ENCODE peak calls at places on chromosome 12, in eight cellular contexts. One of them, this sample, is unnamed.

GRCh38 chr12:46701356-46701755 is 124.4 kb downstream of the SLC38A4 start:
- DNase-seq in GM13977: no peak
- DNase-seq in PC-3: no peak
- DNase-seq in lower lobe of right lung: no peak
- DNase-seq in thyroid gland: no peak
- DNase-seq in GM23338: no peak
- DNase-seq in CD8-positive, alpha-beta T cell: no peak
- DNase-seq in fibroblast of the aortic adventitia: no peak
- DNase-seq in this sample: no peak

GRCh38 chr12:223751-224240 is 9.8 kb upstream of the SLC6A12 start:
- DNase-seq in GM13977: no peak
- DNase-seq in PC-3: no peak
- DNase-seq in lower lobe of right lung: no peak
- DNase-seq in thyroid gland: no peak
- DNase-seq in GM23338: no peak
- DNase-seq in CD8-positive, alpha-beta T cell: no peak
- DNase-seq in fibroblast of the aortic adventitia: no peak
- DNase-seq in this sample: no peak

GRCh38 chr12:52391618-52392002 is 6.2 kb upstream of the KRT84 start:
- DNase-seq in GM13977: no peak
- DNase-seq in PC-3: no peak
- DNase-seq in lower lobe of right lung: no peak
- DNase-seq in thyroid gland: peak; percentile 88
- DNase-seq in GM23338: no peak
- DNase-seq in CD8-positive, alpha-beta T cell: no peak
- DNase-seq in fibroblast of the aortic adventitia: peak; percentile 13
- DNase-seq in this sample: no peak

GRCh38 chr12:124779161-124780141 is 84.2 kb downstream of the SCARB1 start:
- DNase-seq in GM13977: peak; percentile 65
- DNase-seq in PC-3: no peak
- DNase-seq in lower lobe of right lung: no peak
- DNase-seq in thyroid gland: no peak
- DNase-seq in GM23338: no peak
- DNase-seq in CD8-positive, alpha-beta T cell: no peak
- DNase-seq in fibroblast of the aortic adventitia: no peak
- DNase-seq in this sample: peak; percentile 66

GRCh38 chr12:97502600-97502999 is 40.0 kb downstream of the RMST start:
- DNase-seq in GM13977: no peak
- DNase-seq in PC-3: no peak
- DNase-seq in lower lobe of right lung: no peak
- DNase-seq in thyroid gland: no peak
- DNase-seq in GM23338: no peak
- DNase-seq in CD8-positive, alpha-beta T cell: no peak
- DNase-seq in fibroblast of the aortic adventitia: no peak
- DNase-seq in this sample: no peak

GRCh38 chr12:69000540-69001243 is 67.7 kb upstream of the CPM start:
- DNase-seq in GM13977: no peak
- DNase-seq in PC-3: no peak
- DNase-seq in lower lobe of right lung: no peak
- DNase-seq in thyroid gland: no peak
- DNase-seq in GM23338: no peak
- DNase-seq in CD8-positive, alpha-beta T cell: no peak
- DNase-seq in fibroblast of the aortic adventitia: peak; percentile 30
- DNase-seq in this sample: no peak

GRCh38 chr12:124398578-124399227 is 103.8 kb downstream of the RFLNA start:
- DNase-seq in GM13977: no peak
- DNase-seq in PC-3: no peak
- DNase-seq in lower lobe of right lung: no peak
- DNase-seq in thyroid gland: no peak
- DNase-seq in GM23338: no peak
- DNase-seq in CD8-positive, alpha-beta T cell: no peak
- DNase-seq in fibroblast of the aortic adventitia: peak; percentile 58
- DNase-seq in this sample: no peak

GRCh38 chr12:127761880-127762279 is 505.1 kb upstream of the TMEM132C start:
- DNase-seq in GM13977: no peak
- DNase-seq in PC-3: no peak
- DNase-seq in lower lobe of right lung: peak; percentile 48
- DNase-seq in thyroid gland: peak; percentile 36
- DNase-seq in GM23338: no peak
- DNase-seq in CD8-positive, alpha-beta T cell: no peak
- DNase-seq in fibroblast of the aortic adventitia: no peak
- DNase-seq in this sample: no peak

GRCh38 chr12:26124491-26125450 is at the start of gene BHLHE41:
- DNase-seq in GM13977: peak; percentile 47
- DNase-seq in PC-3: peak; percentile 93
- DNase-seq in lower lobe of right lung: peak; percentile 86
- DNase-seq in thyroid gland: peak; percentile 94
- DNase-seq in GM23338: peak; percentile 93
- DNase-seq in CD8-positive, alpha-beta T cell: no peak
- DNase-seq in fibroblast of the aortic adventitia: peak; percentile 64
- DNase-seq in this sample: peak; percentile 37

GRCh38 chr12:28415755-28416154 is 225.5 kb downstream of the CCDC91 start:
- DNase-seq in GM13977: no peak
- DNase-seq in PC-3: peak; percentile 21
- DNase-seq in lower lobe of right lung: no peak
- DNase-seq in thyroid gland: no peak
- DNase-seq in GM23338: peak; percentile 38
- DNase-seq in CD8-positive, alpha-beta T cell: no peak
- DNase-seq in fibroblast of the aortic adventitia: peak; percentile 90
- DNase-seq in this sample: no peak

GRCh38 chr12:103865151-103865730 is 24.2 kb upstream of the NT5DC3 start:
- DNase-seq in GM13977: no peak
- DNase-seq in PC-3: no peak
- DNase-seq in lower lobe of right lung: no peak
- DNase-seq in thyroid gland: no peak
- DNase-seq in GM23338: no peak
- DNase-seq in CD8-positive, alpha-beta T cell: no peak
- DNase-seq in fibroblast of the aortic adventitia: no peak
- DNase-seq in this sample: no peak

GRCh38 chr12:117025481-117026151 is 73.6 kb downstream of the TESC start:
- DNase-seq in GM13977: peak; percentile 77
- DNase-seq in PC-3: peak; percentile 82
- DNase-seq in lower lobe of right lung: peak; percentile 72
- DNase-seq in thyroid gland: peak; percentile 69
- DNase-seq in GM23338: peak; percentile 93
- DNase-seq in CD8-positive, alpha-beta T cell: no peak
- DNase-seq in fibroblast of the aortic adventitia: peak; percentile 77
- DNase-seq in this sample: peak; percentile 79

GRCh38 chr12:78194448-78194847 is 363.8 kb downstream of the NAV3 start:
- DNase-seq in GM13977: no peak
- DNase-seq in PC-3: peak; percentile 82
- DNase-seq in lower lobe of right lung: no peak
- DNase-seq in thyroid gland: no peak
- DNase-seq in GM23338: no peak
- DNase-seq in CD8-positive, alpha-beta T cell: no peak
- DNase-seq in fibroblast of the aortic adventitia: peak; percentile 97
- DNase-seq in this sample: no peak

GRCh38 chr12:7207866-7208612 is 18.6 kb downstream of the PEX5 start:
- DNase-seq in GM13977: no peak
- DNase-seq in PC-3: no peak
- DNase-seq in lower lobe of right lung: no peak
- DNase-seq in thyroid gland: no peak
- DNase-seq in GM23338: no peak
- DNase-seq in CD8-positive, alpha-beta T cell: no peak
- DNase-seq in fibroblast of the aortic adventitia: no peak
- DNase-seq in this sample: no peak

GRCh38 chr12:101616027-101616494 is 21.3 kb downstream of the MYBPC1 start:
- DNase-seq in GM13977: no peak
- DNase-seq in PC-3: peak; percentile 22
- DNase-seq in lower lobe of right lung: no peak
- DNase-seq in thyroid gland: no peak
- DNase-seq in GM23338: no peak
- DNase-seq in CD8-positive, alpha-beta T cell: no peak
- DNase-seq in fibroblast of the aortic adventitia: no peak
- DNase-seq in this sample: no peak

GRCh38 chr12:76270657-76271358 is 77.4 kb downstream of the BBS10 start:
- DNase-seq in GM13977: no peak
- DNase-seq in PC-3: no peak
- DNase-seq in lower lobe of right lung: no peak
- DNase-seq in thyroid gland: no peak
- DNase-seq in GM23338: no peak
- DNase-seq in CD8-positive, alpha-beta T cell: no peak
- DNase-seq in fibroblast of the aortic adventitia: peak; percentile 40
- DNase-seq in this sample: no peak

DNA sequence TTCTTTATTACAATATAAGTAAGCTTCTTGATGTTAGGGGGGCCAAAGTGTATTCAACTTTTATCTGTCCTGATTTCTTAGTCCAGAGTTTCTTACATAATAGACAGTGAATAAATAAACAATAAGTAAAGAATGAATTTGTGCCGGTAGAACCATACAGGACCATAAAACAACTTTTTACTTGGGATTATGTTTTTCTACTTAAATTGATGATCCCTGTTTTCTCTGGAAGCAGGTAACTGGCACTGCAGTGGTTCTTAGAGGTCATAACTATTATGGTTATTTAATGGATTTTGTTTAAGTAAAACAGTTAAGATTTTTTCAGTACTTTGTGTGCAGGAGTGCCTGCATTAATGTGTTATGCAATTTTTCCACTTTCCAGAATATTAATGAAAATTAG is 10.5 kb downstream of the CAND1 start:
- DNase-seq in GM13977: no peak
- DNase-seq in PC-3: no peak
- DNase-seq in lower lobe of right lung: no peak
- DNase-seq in thyroid gland: no peak
- DNase-seq in GM23338: no peak
- DNase-seq in CD8-positive, alpha-beta T cell: no peak
- DNase-seq in fibroblast of the aortic adventitia: no peak
- DNase-seq in this sample: no peak
- TF ChIP-seq CTCF in GM13977: no peak
- TF ChIP-seq CTCF in PC-3: no peak
- TF ChIP-seq CTCF in lower lobe of right lung: no peak
- TF ChIP-seq CTCF in thyroid gland: no peak
- TF ChIP-seq CTCF in GM23338: no peak
- TF ChIP-seq CTCF in CD8-positive, alpha-beta T cell: no peak
- TF ChIP-seq CTCF in fibroblast of the aortic adventitia: no peak
- TF ChIP-seq CTCF in this sample: no peak

DNA sequence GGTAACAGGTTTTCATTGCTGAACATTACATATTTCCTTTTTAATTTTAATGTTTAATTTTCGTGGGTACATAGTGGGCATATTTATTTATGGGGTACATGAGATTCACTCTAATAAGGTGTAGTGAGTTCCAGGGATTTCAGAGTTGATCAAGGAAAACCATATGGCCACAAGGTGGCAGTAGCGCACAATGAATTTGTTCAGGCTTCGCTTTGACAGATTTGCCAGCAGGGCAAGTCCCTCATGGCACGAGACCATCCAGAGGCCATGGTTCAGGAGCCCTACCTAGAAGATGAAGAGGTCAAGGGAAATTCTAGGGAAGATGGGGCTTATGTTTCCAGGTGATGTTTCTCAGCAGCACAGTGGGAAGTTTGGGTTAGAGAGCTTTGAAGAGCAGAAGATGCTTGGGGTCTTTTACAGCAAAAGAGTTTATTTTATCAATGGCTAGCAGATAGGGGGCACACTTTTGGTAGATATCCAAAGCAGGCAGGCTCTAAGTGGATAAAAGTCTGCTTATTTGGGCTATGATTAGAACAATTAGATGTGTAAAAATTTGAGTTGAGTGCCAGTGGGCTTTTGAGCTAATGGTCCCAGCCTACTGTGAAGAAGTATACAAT is 1004.4 kb downstream of the AACS start:
- DNase-seq in GM13977: peak; percentile 23
- DNase-seq in PC-3: peak; percentile 84
- DNase-seq in lower lobe of right lung: no peak
- DNase-seq in thyroid gland: peak; percentile 3
- DNase-seq in GM23338: peak; percentile 69
- DNase-seq in CD8-positive, alpha-beta T cell: no peak
- DNase-seq in fibroblast of the aortic adventitia: peak; percentile 84
- DNase-seq in this sample: peak; percentile 13
- TF ChIP-seq CTCF in GM13977: peak; percentile 64
- TF ChIP-seq CTCF in PC-3: peak; percentile 88
- TF ChIP-seq CTCF in lower lobe of right lung: peak; percentile 49
- TF ChIP-seq CTCF in thyroid gland: no peak
- TF ChIP-seq CTCF in GM23338: peak; percentile 77
- TF ChIP-seq CTCF in CD8-positive, alpha-beta T cell: no peak
- TF ChIP-seq CTCF in fibroblast of the aortic adventitia: peak; percentile 67
- TF ChIP-seq CTCF in this sample: peak; percentile 52

GRCh38 chr12:65229441-65229840 is 49.0 kb upstream of the MSRB3 start:
- DNase-seq in GM13977: no peak
- DNase-seq in PC-3: peak; percentile 87
- DNase-seq in lower lobe of right lung: no peak
- DNase-seq in thyroid gland: no peak
- DNase-seq in GM23338: no peak
- DNase-seq in CD8-positive, alpha-beta T cell: no peak
- DNase-seq in fibroblast of the aortic adventitia: peak; percentile 53
- DNase-seq in this sample: no peak

GRCh38 chr12:65237153-65237552 is 41.3 kb upstream of the MSRB3 start:
- DNase-seq in GM13977: no peak
- DNase-seq in PC-3: no peak
- DNase-seq in lower lobe of right lung: no peak
- DNase-seq in thyroid gland: no peak
- DNase-seq in GM23338: no peak
- DNase-seq in CD8-positive, alpha-beta T cell: no peak
- DNase-seq in fibroblast of the aortic adventitia: no peak
- DNase-seq in this sample: no peak

GRCh38 chr12:65232490-65233077 is 45.9 kb upstream of the MSRB3 start:
- DNase-seq in GM13977: peak; percentile 24
- DNase-seq in PC-3: peak; percentile 45
- DNase-seq in lower lobe of right lung: no peak
- DNase-seq in thyroid gland: no peak
- DNase-seq in GM23338: peak; percentile 39
- DNase-seq in CD8-positive, alpha-beta T cell: no peak
- DNase-seq in fibroblast of the aortic adventitia: peak; percentile 53
- DNase-seq in this sample: peak; percentile 14
- TF ChIP-seq CTCF in GM13977: peak; percentile 30
- TF ChIP-seq CTCF in PC-3: peak; percentile 58
- TF ChIP-seq CTCF in lower lobe of right lung: peak; percentile 48
- TF ChIP-seq CTCF in thyroid gland: peak; percentile 47
- TF ChIP-seq CTCF in GM23338: peak; percentile 50
- TF ChIP-seq CTCF in CD8-positive, alpha-beta T cell: peak; percentile 69
- TF ChIP-seq CTCF in fibroblast of the aortic adventitia: peak; percentile 38
- TF ChIP-seq CTCF in this sample: peak; percentile 12

GRCh38 chr12:3405821-3406220 is 85.2 kb upstream of the PRMT8 start:
- DNase-seq in GM13977: no peak
- DNase-seq in PC-3: no peak
- DNase-seq in lower lobe of right lung: no peak
- DNase-seq in thyroid gland: no peak
- DNase-seq in GM23338: no peak
- DNase-seq in CD8-positive, alpha-beta T cell: no peak
- DNase-seq in fibroblast of the aortic adventitia: no peak
- DNase-seq in this sample: no peak

GRCh38 chr12:3407723-3408122 is 83.3 kb upstream of the PRMT8 start:
- DNase-seq in GM13977: no peak
- DNase-seq in PC-3: no peak
- DNase-seq in lower lobe of right lung: no peak
- DNase-seq in thyroid gland: no peak
- DNase-seq in GM23338: no peak
- DNase-seq in CD8-positive, alpha-beta T cell: no peak
- DNase-seq in fibroblast of the aortic adventitia: no peak
- DNase-seq in this sample: no peak

GRCh38 chr12:3409662-3410061 is 81.3 kb upstream of the PRMT8 start:
- DNase-seq in GM13977: no peak
- DNase-seq in PC-3: no peak
- DNase-seq in lower lobe of right lung: no peak
- DNase-seq in thyroid gland: no peak
- DNase-seq in GM23338: no peak
- DNase-seq in CD8-positive, alpha-beta T cell: no peak
- DNase-seq in fibroblast of the aortic adventitia: no peak
- DNase-seq in this sample: no peak
- TF ChIP-seq CTCF in GM13977: no peak
- TF ChIP-seq CTCF in PC-3: no peak
- TF ChIP-seq CTCF in lower lobe of right lung: no peak
- TF ChIP-seq CTCF in thyroid gland: no peak
- TF ChIP-seq CTCF in GM23338: no peak
- TF ChIP-seq CTCF in CD8-positive, alpha-beta T cell: no peak
- TF ChIP-seq CTCF in fibroblast of the aortic adventitia: no peak
- TF ChIP-seq CTCF in this sample: no peak

This sample was measured in GM10248.